ENCODE peak calls at places on chromosomes 5 and 9, in four cellular contexts. One of them, this sample, is unnamed.

GRCh38 chr9:97440160-97440559 is 28.3 kb downstream of the TDRD7 start:
- DNase-seq in astrocyte of the spinal cord: no peak
- DNase-seq in fibroblast of mammary gland: no peak
- DNase-seq in IMR-90: no peak
- DNase-seq in this sample: no peak

GRCh38 chr5:20266068-20266467 is 278.1 kb upstream of the CDH18 start:
- DNase-seq in astrocyte of the spinal cord: peak; percentile 17
- DNase-seq in fibroblast of mammary gland: no peak
- DNase-seq in IMR-90: no peak
- DNase-seq in this sample: no peak

GRCh38 chr5:51696122-51696521 is 312.9 kb downstream of the ISL1 start:
- DNase-seq in astrocyte of the spinal cord: no peak
- DNase-seq in fibroblast of mammary gland: no peak
- DNase-seq in IMR-90: no peak
- DNase-seq in this sample: no peak

GRCh38 chr5:6158974-6159863 is 219.1 kb downstream of the MED10 start:
- DNase-seq in astrocyte of the spinal cord: peak; percentile 78
- DNase-seq in fibroblast of mammary gland: peak; percentile 100
- DNase-seq in IMR-90: peak; percentile 21
- DNase-seq in this sample: peak; percentile 57

GRCh38 chr5:113232667-113233066 is 202.1 kb downstream of the TSSK1B start:
- DNase-seq in astrocyte of the spinal cord: peak; percentile 56
- DNase-seq in fibroblast of mammary gland: peak; percentile 29
- DNase-seq in IMR-90: no peak
- DNase-seq in this sample: peak; percentile 42

GRCh38 chr5:109022056-109022455 is 274.4 kb downstream of the FER start:
- DNase-seq in astrocyte of the spinal cord: no peak
- DNase-seq in fibroblast of mammary gland: no peak
- DNase-seq in IMR-90: no peak
- DNase-seq in this sample: no peak

GRCh38 chr5:35781181-35781580 is 75.5 kb upstream of the IL7R start:
- DNase-seq in astrocyte of the spinal cord: no peak
- DNase-seq in fibroblast of mammary gland: no peak
- DNase-seq in IMR-90: peak; percentile 68
- DNase-seq in this sample: no peak

GRCh38 chr5:57171818-57172465 is 1.9 kb upstream of the GPBP1 start:
- DNase-seq in astrocyte of the spinal cord: no peak
- DNase-seq in fibroblast of mammary gland: no peak
- DNase-seq in IMR-90: peak; percentile 54
- DNase-seq in this sample: no peak

GRCh38 chr5:139027150-139027549 is 152.0 kb upstream of the LRRTM2 start:
- DNase-seq in astrocyte of the spinal cord: no peak
- DNase-seq in fibroblast of mammary gland: no peak
- DNase-seq in IMR-90: no peak
- DNase-seq in this sample: no peak

GRCh38 chr9:125317704-125318103 is 56.1 kb downstream of the GAPVD1 start:
- DNase-seq in astrocyte of the spinal cord: no peak
- DNase-seq in fibroblast of mammary gland: no peak
- DNase-seq in IMR-90: no peak
- DNase-seq in this sample: no peak

GRCh38 chr5:80925940-80926339 is 34.2 kb upstream of the RASGRF2 start:
- DNase-seq in astrocyte of the spinal cord: no peak
- DNase-seq in fibroblast of mammary gland: no peak
- DNase-seq in IMR-90: no peak
- DNase-seq in this sample: no peak

GRCh38 chr5:177308740-177309139 is 3.0 kb downstream of the MXD3 start:
- DNase-seq in astrocyte of the spinal cord: no peak
- DNase-seq in fibroblast of mammary gland: no peak
- DNase-seq in IMR-90: no peak
- DNase-seq in this sample: no peak

GRCh38 chr5:137563646-137564474 is 64.7 kb upstream of the SPOCK1 start:
- DNase-seq in astrocyte of the spinal cord: peak; percentile 88
- DNase-seq in fibroblast of mammary gland: peak; percentile 97
- DNase-seq in IMR-90: peak; percentile 41
- DNase-seq in this sample: peak; percentile 77

GRCh38 chr5:40834391-40834848 is 602 bp downstream of the RPL37 start:
- DNase-seq in astrocyte of the spinal cord: peak; percentile 35
- DNase-seq in fibroblast of mammary gland: peak; percentile 36
- DNase-seq in IMR-90: peak; percentile 33
- DNase-seq in this sample: peak; percentile 47

GRCh38 chr9:112971415-112971814 is 40.6 kb downstream of the ZNF883 start:
- DNase-seq in astrocyte of the spinal cord: peak; percentile 2
- DNase-seq in fibroblast of mammary gland: peak; percentile 36
- DNase-seq in IMR-90: peak; percentile 1
- DNase-seq in this sample: peak; percentile 12

GRCh38 chr9:36492849-36493248 is 79.8 kb upstream of the MELK start:
- DNase-seq in astrocyte of the spinal cord: no peak
- DNase-seq in fibroblast of mammary gland: no peak
- DNase-seq in IMR-90: peak; percentile 12
- DNase-seq in this sample: no peak

GRCh38 chr9:109274768-109275596 is 45.9 kb downstream of the EPB41L4B start:
- DNase-seq in astrocyte of the spinal cord: no peak
- DNase-seq in fibroblast of mammary gland: no peak
- DNase-seq in IMR-90: no peak
- DNase-seq in this sample: no peak

GRCh38 chr9:3716415-3716814 is 190.6 kb upstream of the RFX3 start:
- DNase-seq in astrocyte of the spinal cord: no peak
- DNase-seq in fibroblast of mammary gland: no peak
- DNase-seq in IMR-90: no peak
- DNase-seq in this sample: peak; percentile 10

GRCh38 chr5:135213034-135213386 is 179.0 kb upstream of the PITX1 start:
- DNase-seq in astrocyte of the spinal cord: no peak
- DNase-seq in fibroblast of mammary gland: no peak
- DNase-seq in IMR-90: no peak
- DNase-seq in this sample: no peak

GRCh38 chr5:64807505-64807904 is 38.8 kb downstream of the CWC27 start:
- DNase-seq in astrocyte of the spinal cord: peak; percentile 5
- DNase-seq in fibroblast of mammary gland: peak; percentile 14
- DNase-seq in IMR-90: peak; percentile 80
- DNase-seq in this sample: no peak

GRCh38 chr9:16316911-16317817 is 553.3 kb downstream of the BNC2 start:
- DNase-seq in astrocyte of the spinal cord: no peak
- DNase-seq in fibroblast of mammary gland: no peak
- DNase-seq in IMR-90: no peak
- DNase-seq in this sample: no peak

GRCh38 chr9:16664211-16664610 is 206.3 kb downstream of the BNC2 start:
- DNase-seq in astrocyte of the spinal cord: peak; percentile 41
- DNase-seq in fibroblast of mammary gland: no peak
- DNase-seq in IMR-90: peak; percentile 29
- DNase-seq in this sample: no peak

GRCh38 chr5:170278611-170279500 is 18.7 kb downstream of the LCP2 start:
- DNase-seq in astrocyte of the spinal cord: no peak
- DNase-seq in fibroblast of mammary gland: no peak
- DNase-seq in IMR-90: no peak
- DNase-seq in this sample: no peak

GRCh38 chr9:137798142-137798541 is 79.4 kb upstream of the CACNA1B start:
- DNase-seq in astrocyte of the spinal cord: no peak
- DNase-seq in fibroblast of mammary gland: no peak
- DNase-seq in IMR-90: no peak
- DNase-seq in this sample: no peak

GRCh38 chr5:173477320-173478055 is 139.0 kb downstream of the BOD1 start:
- DNase-seq in astrocyte of the spinal cord: peak; percentile 89
- DNase-seq in fibroblast of mammary gland: peak; percentile 76
- DNase-seq in IMR-90: peak; percentile 93
- DNase-seq in this sample: peak; percentile 76

DNA sequence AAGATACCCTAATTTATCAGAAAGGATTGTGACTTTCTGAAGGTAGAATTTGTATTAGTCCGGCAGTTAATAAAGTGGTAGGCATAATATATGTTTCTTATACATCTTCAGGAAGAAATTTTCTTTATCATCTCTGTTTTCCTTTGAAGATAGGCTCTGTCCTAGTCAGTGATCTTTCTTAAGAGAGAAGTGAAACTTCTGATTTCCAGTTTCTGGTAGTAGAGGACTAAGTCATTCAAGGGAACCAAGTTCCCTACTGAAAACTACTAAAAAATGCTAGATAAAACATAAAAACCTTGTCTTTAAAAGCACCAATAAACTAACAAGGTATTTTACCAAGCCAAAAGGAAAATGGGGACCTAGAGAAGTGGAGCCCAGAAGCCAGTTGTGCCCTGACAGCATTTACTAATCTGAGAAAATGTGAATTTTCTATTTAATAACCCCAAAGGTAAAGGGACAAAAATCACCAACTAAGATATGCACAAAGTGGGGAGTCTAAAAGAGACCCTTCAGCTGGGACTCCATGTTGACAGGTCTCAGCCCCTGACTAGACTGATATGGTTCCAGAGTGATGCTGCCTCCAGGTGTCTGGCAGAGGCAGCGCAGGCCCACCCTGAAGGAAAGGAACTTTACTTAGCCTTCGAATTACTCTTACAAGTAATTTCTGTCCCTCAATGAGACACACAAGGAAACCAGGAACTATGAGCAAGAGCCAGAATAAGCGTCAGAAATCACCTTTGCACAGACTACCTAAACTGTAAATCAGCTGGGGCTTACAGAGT is 72.7 kb downstream of the FAM78A start:
- DNase-seq in astrocyte of the spinal cord: no peak
- DNase-seq in fibroblast of mammary gland: no peak
- DNase-seq in IMR-90: no peak
- DNase-seq in this sample: no peak
- TF ChIP-seq CTCF in astrocyte of the spinal cord: peak; percentile 52
- TF ChIP-seq CTCF in fibroblast of mammary gland: peak; percentile 33
- TF ChIP-seq CTCF in IMR-90: peak; percentile 25
- TF ChIP-seq CTCF in this sample: peak; percentile 30

GRCh38 chr9:91073049-91073810 is 271.6 kb downstream of the SYK start:
- DNase-seq in astrocyte of the spinal cord: no peak
- DNase-seq in fibroblast of mammary gland: no peak
- DNase-seq in IMR-90: no peak
- DNase-seq in this sample: no peak

GRCh38 chr9:91073811-91074771 is 272.5 kb downstream of the SYK start:
- DNase-seq in astrocyte of the spinal cord: no peak
- DNase-seq in fibroblast of mammary gland: no peak
- DNase-seq in IMR-90: no peak
- DNase-seq in this sample: no peak

GRCh38 chr9:91074866-91075265 is 273.2 kb downstream of the SYK start:
- DNase-seq in astrocyte of the spinal cord: peak; percentile 68
- DNase-seq in fibroblast of mammary gland: no peak
- DNase-seq in IMR-90: no peak
- DNase-seq in this sample: no peak

GRCh38 chr9:91075279-91075678 is 273.7 kb downstream of the SYK start:
- DNase-seq in astrocyte of the spinal cord: peak; percentile 24
- DNase-seq in fibroblast of mammary gland: no peak
- DNase-seq in IMR-90: no peak
- DNase-seq in this sample: no peak

DNA sequence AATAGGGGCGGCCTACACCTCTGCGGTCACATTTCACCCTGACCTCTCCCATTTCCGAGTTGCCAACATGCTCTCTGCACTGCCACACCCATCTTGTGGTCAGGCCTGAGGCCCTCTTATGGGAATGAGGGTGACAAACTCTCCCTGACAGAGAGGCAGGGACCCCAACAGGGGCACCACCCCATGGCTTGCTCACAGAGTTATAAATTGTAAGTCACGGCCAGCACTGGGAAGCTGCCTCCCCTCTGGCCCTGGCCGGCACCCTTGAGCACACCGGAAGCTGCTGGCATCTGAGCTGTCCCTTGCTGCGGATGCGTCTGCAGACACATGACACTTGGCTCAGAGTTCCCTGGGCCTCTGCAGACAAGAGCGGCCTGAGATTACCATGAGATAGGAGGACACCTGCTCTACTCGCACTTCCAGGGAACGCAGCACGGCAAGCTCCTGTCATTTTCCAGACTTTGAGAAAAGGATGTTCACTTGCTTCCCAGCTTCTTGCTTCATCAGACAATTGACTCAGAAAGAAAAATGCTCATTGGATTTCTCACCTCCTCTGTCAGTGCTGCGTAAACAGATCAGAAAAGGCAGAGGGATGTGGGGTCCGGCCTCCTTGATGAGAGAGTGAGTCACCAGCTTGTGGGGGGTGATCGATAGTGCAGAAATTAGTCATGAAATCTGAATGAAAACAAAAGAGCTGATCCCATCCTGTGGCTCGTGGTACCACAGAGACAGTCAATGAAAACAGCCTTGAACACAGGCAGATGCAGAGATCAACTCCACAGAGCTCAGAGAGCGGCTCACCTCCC is 269.8 kb downstream of the SYK start:
- DNase-seq in astrocyte of the spinal cord: peak; percentile 86
- DNase-seq in fibroblast of mammary gland: peak; percentile 99
- DNase-seq in IMR-90: peak; percentile 99
- DNase-seq in this sample: peak; percentile 91
- H3K4me3 ChIP-seq in astrocyte of the spinal cord: no peak overlapping the region
- H3K4me3 ChIP-seq in fibroblast of mammary gland: no peak overlapping the region
- H3K4me3 ChIP-seq in IMR-90: no peak overlapping the region
- H3K4me3 ChIP-seq in this sample: no peak overlapping the region

DNA sequence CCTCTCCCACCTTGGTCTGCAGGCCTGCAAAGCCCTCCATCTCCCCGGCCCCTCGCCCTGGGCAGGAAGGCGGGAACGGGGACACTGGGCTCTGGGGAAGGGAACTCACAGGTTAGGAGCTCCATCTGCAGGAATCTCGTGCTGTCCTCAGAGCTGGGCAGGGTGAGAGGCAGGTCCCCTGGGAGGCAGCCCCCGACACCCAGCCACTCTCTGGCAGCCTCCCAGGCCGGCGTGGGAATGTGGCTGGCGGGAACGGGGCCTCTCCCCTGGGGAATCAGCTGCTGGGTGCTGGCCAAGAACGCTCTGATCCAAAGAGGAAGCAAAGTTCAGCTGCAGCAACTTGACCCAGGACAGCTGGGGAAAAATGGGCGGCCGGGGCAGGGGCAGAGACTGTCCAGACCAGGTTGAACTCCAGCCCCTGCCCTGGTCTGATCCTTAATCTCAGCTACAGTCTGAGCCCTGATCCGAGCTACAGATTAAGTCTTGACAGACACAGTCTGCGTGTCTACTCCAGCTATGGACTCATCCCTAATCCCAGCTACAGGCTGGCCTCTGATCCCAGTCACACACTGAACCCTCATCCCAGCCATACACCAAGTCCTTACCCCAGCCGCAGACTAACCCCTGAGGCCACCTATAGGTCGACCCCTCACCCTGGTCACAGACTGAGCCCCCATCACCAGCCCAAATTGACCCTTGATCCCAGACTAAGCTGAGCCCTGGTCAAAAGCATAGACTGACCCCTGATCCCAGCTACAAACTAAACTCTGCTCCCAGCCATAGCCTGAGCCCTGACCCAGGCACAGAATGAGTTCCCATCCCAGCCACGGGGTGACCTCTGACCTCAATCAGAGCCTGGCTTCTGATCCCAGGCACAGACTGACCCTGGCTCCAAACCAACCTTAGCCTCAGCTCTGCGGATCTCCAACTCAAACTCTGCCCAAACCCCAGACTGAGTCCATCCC is 37.3 kb upstream of the EGFL7 start:
- DNase-seq in astrocyte of the spinal cord: peak; percentile 43
- DNase-seq in fibroblast of mammary gland: peak; percentile 51
- DNase-seq in IMR-90: peak; percentile 31
- DNase-seq in this sample: peak; percentile 74
- TF ChIP-seq CTCF in astrocyte of the spinal cord: peak; percentile 65
- TF ChIP-seq CTCF in fibroblast of mammary gland: peak; percentile 31
- TF ChIP-seq CTCF in IMR-90: peak; percentile 59
- TF ChIP-seq CTCF in this sample: peak; percentile 51

DNA sequence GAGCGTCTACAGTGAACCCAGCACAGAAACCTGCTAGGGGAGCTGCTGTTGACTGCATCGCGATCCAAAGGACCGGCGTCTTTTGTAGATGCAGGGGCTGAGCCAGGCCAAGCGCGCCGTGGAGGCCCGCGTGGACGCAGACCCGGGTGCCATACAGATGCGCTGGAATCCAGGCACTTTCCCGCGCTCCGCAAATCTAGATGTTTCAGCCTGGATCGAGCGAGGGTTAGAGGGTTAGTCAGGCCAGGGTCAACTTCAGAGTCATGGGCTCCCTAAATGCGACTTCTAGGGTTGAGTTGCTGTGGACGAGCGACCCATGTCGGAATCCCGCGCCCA is 941 bp upstream of the TCF7 start:
- DNase-seq in astrocyte of the spinal cord: no peak
- DNase-seq in fibroblast of mammary gland: no peak
- DNase-seq in IMR-90: no peak
- DNase-seq in this sample: no peak
- H3K4me3 ChIP-seq in astrocyte of the spinal cord: no peak overlapping the region
- H3K4me3 ChIP-seq in fibroblast of mammary gland: no peak overlapping the region
- H3K4me3 ChIP-seq in IMR-90: no peak overlapping the region
- H3K4me3 ChIP-seq in this sample: no peak overlapping the region

This sample was measured in cardiac fibroblast.